ENCODE peak calls at places on chromosomes 11 and 22, in eight cellular contexts. C is AG04450, P is heart left ventricle, N is pancreas, J is prostate gland, Y is uterus, H is A549, D is heart right ventricle. E is an unnamed sample. For H3K9me3, the result is how much of the 10 kb centered on the place peaks cover.

GRCh38 chr11:12303431-12304149 is 73.8 kb upstream of the PARVA start:
- DNase-seq in D (no peak), Y (no peak), H (no peak), C (no peak), N (no peak), J (no peak), P (no peak), E (no peak)

GRCh38 chr11:43681543-43681942 is 1.0 kb downstream of the HSD17B12 start:
- DNase-seq in C (no peak), P (no peak), H (peak), Y (no peak), N (no peak), J (no peak), D (no peak), E (no peak)

GRCh38 chr11:110565690-110566336 is 136.1 kb downstream of the FDX1 start:
- DNase-seq in D (no peak), C (no peak), H (no peak), P (no peak), Y (no peak), N (no peak), J (peak), E (no peak)

GRCh38 chr22:45984316-45984916 is 7.5 kb upstream of the WNT7B start:
- DNase-seq in P (no peak), N (no peak), C (no peak), J (no peak), D (no peak), Y (no peak), H (no peak), E (no peak)

GRCh38 chr11:77104727-77105126 is 2.1 kb downstream of the OMP start:
- DNase-seq in C (no peak), Y (no peak), J (no peak), N (no peak), H (no peak), P (no peak), D (no peak), E (no peak)

GRCh38 chr11:27698872-27699241 is 1.4 kb downstream of the BDNF start:
- DNase-seq in H (peak), C (peak), P (peak), Y (peak), J (peak), N (peak), D (peak), E (peak)

GRCh38 chr22:27686534-27686933 is 115.0 kb downstream of the MN1 start:
- DNase-seq in H (peak), P (peak), C (peak), N (peak), Y (peak), D (peak), J (no peak), E (peak)

GRCh38 chr22:37213218-37213855 is 1.1 kb upstream of the SSTR3 start:
- DNase-seq in C (no peak), N (no peak), H (no peak), Y (no peak), J (no peak), P (no peak), D (no peak), E (no peak)

GRCh38 chr11:10588904-10589303 is 20.4 kb upstream of the LYVE1 start:
- DNase-seq in P (no peak), N (no peak), C (no peak), Y (no peak), J (no peak), H (no peak), D (no peak), E (no peak)

GRCh38 chr11:131913267-131913666 is 542.9 kb downstream of the NTM start:
- DNase-seq in C (no peak), H (no peak), J (no peak), P (no peak), D (no peak), N (no peak), Y (no peak), E (no peak)

GRCh38 chr22:30047364-30047738 is 32.9 kb upstream of the HORMAD2 start:
- DNase-seq in N (no peak), D (no peak), J (peak), C (no peak), P (no peak), H (no peak), Y (no peak), E (no peak)

GRCh38 chr11:2516276-2517015 is 71.6 kb downstream of the KCNQ1 start:
- DNase-seq in Y (peak), D (no peak), P (no peak), H (no peak), J (no peak), C (no peak), N (peak), E (no peak)

GRCh38 chr11:5118893-5119292 is 19.3 kb downstream of the OR52A5 start:
- DNase-seq in Y (no peak), D (no peak), J (no peak), P (no peak), C (no peak), H (no peak), N (no peak), E (no peak)

GRCh38 chr22:19972652-19973550 is 31.3 kb upstream of the TXNRD2 start:
- DNase-seq in Y (no peak), H (no peak), J (no peak), N (no peak), P (no peak), C (no peak), D (no peak), E (no peak)

GRCh38 chr11:56841210-56841810 is 92.8 kb upstream of the OR9G4 start:
- DNase-seq in Y (peak), P (peak), J (peak), D (peak), N (peak), C (peak), H (peak), E (no peak)

GRCh38 chr22:39212721-39213376 is 31.9 kb downstream of the PDGFB start:
- DNase-seq in Y (no peak), P (no peak), D (no peak), C (no peak), J (no peak), N (peak), H (peak), E (no peak)

GRCh38 chr22:43396934-43397457 is 14.8 kb upstream of the MPPED1 start:
- DNase-seq in C (no peak), N (no peak), P (no peak), H (no peak), Y (no peak), J (no peak), D (no peak), E (no peak)

GRCh38 chr11:65604258-65604657 is 8.7 kb upstream of the KCNK7 start:
- DNase-seq in P (no peak), H (no peak), Y (no peak), C (no peak), J (no peak), D (no peak), N (no peak), E (no peak)
- H3K27ac ChIP-seq in P (no peak), H (no peak), Y (no peak), C (no peak), J (no peak), D (no peak), N (no peak), E (no peak)

GRCh38 chr22:17443413-17444203 is 74.3 kb downstream of the CECR2 start:
- DNase-seq in H (no peak), Y (no peak), N (no peak), C (no peak), J (no peak), D (no peak), P (no peak), E (no peak)
- TF ChIP-seq CTCF in H (no peak), Y (no peak), N (no peak), C (no peak), J (no peak), D (no peak), P (no peak), E (no peak)

DNA sequence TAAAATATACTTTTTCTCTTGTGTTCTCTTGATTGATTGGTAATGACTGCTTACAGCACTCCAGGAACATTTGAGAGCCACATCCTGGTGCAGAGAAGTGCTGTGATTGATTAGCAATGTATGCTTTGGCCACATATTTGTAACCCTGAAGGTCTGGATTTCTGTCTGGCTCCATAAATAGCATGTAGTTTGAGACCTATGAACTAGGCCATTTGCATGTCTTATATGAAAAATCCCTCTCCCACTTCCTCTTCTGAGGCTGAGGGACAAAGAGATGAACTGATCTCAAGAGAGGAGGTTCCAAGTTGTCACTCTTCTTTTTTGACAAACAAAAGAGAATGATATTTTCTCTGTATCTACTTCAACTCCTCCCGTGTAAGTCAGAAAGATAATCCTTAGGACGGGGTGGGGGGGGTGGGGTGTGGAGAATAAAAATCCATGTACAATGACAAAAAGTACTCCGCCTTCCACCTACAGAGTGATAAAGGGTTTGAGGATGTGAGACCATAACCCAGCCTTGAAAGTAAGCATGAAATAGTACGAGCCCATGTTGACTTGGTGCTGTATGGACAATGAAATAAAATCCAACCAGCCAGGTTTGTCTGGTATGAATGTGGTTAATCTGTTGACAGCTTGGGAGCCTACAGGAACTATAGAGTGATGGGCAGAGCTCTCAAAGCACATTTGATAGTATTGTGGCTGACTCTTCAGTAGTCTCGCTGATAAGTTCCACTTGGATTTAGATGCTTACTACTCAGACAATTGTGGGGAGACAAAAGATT is 49.1 kb upstream of the CD44 start:
- DNase-seq in Y (no peak), H (no peak), P (no peak), C (no peak), J (no peak), N (no peak), D (no peak), E (no peak)
- H3K9me3 ChIP-seq in Y (under half), H (under half), P (under half), C (under half), J (under half), N (under half), D (under half), E (under half)

GRCh38 chr11:70127653-70128434 is 49.7 kb downstream of the ANO1 start:
- DNase-seq in H (no peak), P (no peak), D (no peak), J (no peak), N (no peak), Y (no peak), C (no peak), E (no peak)
- H3K27ac ChIP-seq in H (peak), P (no peak), D (no peak), J (no peak), N (no peak), Y (peak), C (peak), E (peak)

GRCh38 chr11:723120-723883 is 17.3 kb downstream of the EPS8L2 start:
- DNase-seq in N (no peak), P (no peak), H (peak), C (no peak), J (no peak), D (no peak), Y (no peak), E (no peak)
- TF ChIP-seq CTCF in N (no peak), P (peak), H (peak), C (peak), J (peak), D (peak), Y (peak), E (peak)